ENCODE peak calls at places on chromosomes 7 and 10, in seven cellular contexts. H is SJSA1, M is bronchial epithelial cell, B is neuronal stem cell, S is colonic mucosa, T is Panc1, R is lower lobe of right lung. G is an unnamed sample.

GRCh38 chr7:30172451-30172850 is 37.7 kb downstream of the MTURN start:
- DNase-seq in T (no peak), B (no peak), R (no peak), S (no peak), H (no peak), M (peak; percentile 95), G (no peak)

GRCh38 chr10:62017141-62017870 is 115.8 kb downstream of the ARID5B start:
- DNase-seq in H (no peak), B (no peak), R (no peak), T (no peak), S (no peak), M (no peak), G (no peak)

GRCh38 chr7:106126170-106126938 is 14.2 kb upstream of the SYPL1 start:
- DNase-seq in T (peak; percentile 74), M (peak; percentile 82), H (peak; percentile 28), S (peak; percentile 33), R (no peak), B (no peak), G (no peak)

GRCh38 chr10:4174197-4174596 is 389.2 kb upstream of the KLF6 start:
- DNase-seq in S (no peak), R (no peak), H (no peak), M (no peak), B (no peak), T (no peak), G (peak; percentile 47)

GRCh38 chr10:71232089-71232998 is 20.0 kb downstream of the UNC5B start:
- DNase-seq in M (no peak), H (no peak), R (peak; percentile 78), S (no peak), B (no peak), T (no peak), G (peak; percentile 52)

GRCh38 chr10:92592761-92593552 is at the start of gene KIF11:
- DNase-seq in H (peak; percentile 94), M (peak; percentile 91), S (peak; percentile 99), R (peak; percentile 99), B (peak; percentile 92), T (peak; percentile 93), G (peak; percentile 99)

GRCh38 chr10:60290558-60290957 is 99.1 kb downstream of the ANK3 start:
- DNase-seq in S (no peak), H (no peak), B (no peak), R (no peak), M (no peak), T (no peak), G (no peak)

GRCh38 chr7:102169651-102170416 is 116.8 kb upstream of the SH2B2 start:
- DNase-seq in R (no peak), M (no peak), T (no peak), B (no peak), H (peak; percentile 59), S (no peak), G (no peak)

GRCh38 chr10:47370015-47370767 is 13.9 kb downstream of the ZNF488 start:
- DNase-seq in H (no peak), M (no peak), B (no peak), T (no peak), S (no peak), R (no peak), G (no peak)

GRCh38 chr7:158863611-158864506 is 7.5 kb downstream of the DYNC2I1 start:
- DNase-seq in B (no peak), T (no peak), H (peak; percentile 71), S (peak; percentile 77), M (peak; percentile 72), R (peak; percentile 89), G (peak; percentile 84)

GRCh38 chr7:5620459-5620881 is 161.0 kb downstream of the RNF216 start:
- DNase-seq in B (no peak), S (no peak), H (no peak), R (no peak), M (no peak), T (no peak), G (no peak)

GRCh38 chr10:28256776-28257175 is 46.1 kb downstream of the MPP7 start:
- DNase-seq in B (no peak), T (no peak), S (no peak), R (no peak), M (peak; percentile 95), H (no peak), G (no peak)

GRCh38 chr10:31069411-31069810 is 37.7 kb upstream of the ZNF438 start:
- DNase-seq in R (no peak), B (no peak), T (no peak), H (no peak), M (no peak), S (no peak), G (no peak)

GRCh38 chr10:28694530-28694929 is 17.2 kb downstream of the BAMBI start:
- DNase-seq in H (no peak), M (no peak), R (no peak), T (no peak), S (no peak), B (no peak), G (no peak)

GRCh38 chr10:69685802-69686585 is 55.9 kb downstream of the FAM241B start:
- DNase-seq in S (peak; percentile 34), R (peak; percentile 47), T (no peak), M (peak; percentile 25), H (no peak), B (no peak), G (peak; percentile 66)

GRCh38 chr7:66140924-66141323 is 26.3 kb downstream of the CRCP start:
- DNase-seq in B (no peak), S (peak; percentile 41), M (peak; percentile 69), R (peak; percentile 71), T (no peak), H (peak; percentile 34), G (no peak)

GRCh38 chr10:14602807-14603538 is 171.7 kb downstream of the FAM107B start:
- DNase-seq in S (no peak), M (no peak), T (no peak), H (peak; percentile 28), B (no peak), R (no peak), G (peak; percentile 42)

GRCh38 chr10:14606633-14607032 is 168.1 kb downstream of the FAM107B start:
- DNase-seq in T (no peak), M (no peak), S (no peak), B (no peak), R (no peak), H (no peak), G (no peak)

GRCh38 chr10:14603539-14604102 is 171.1 kb downstream of the FAM107B start:
- DNase-seq in B (no peak), S (peak; percentile 30), T (no peak), M (no peak), R (no peak), H (peak; percentile 37), G (no peak)

GRCh38 chr10:14604181-14605142 is 170.2 kb downstream of the FAM107B start:
- DNase-seq in T (no peak), S (peak; percentile 85), M (peak; percentile 20), H (peak; percentile 78), B (peak; percentile 78), R (peak; percentile 86), G (peak; percentile 90)

DNA sequence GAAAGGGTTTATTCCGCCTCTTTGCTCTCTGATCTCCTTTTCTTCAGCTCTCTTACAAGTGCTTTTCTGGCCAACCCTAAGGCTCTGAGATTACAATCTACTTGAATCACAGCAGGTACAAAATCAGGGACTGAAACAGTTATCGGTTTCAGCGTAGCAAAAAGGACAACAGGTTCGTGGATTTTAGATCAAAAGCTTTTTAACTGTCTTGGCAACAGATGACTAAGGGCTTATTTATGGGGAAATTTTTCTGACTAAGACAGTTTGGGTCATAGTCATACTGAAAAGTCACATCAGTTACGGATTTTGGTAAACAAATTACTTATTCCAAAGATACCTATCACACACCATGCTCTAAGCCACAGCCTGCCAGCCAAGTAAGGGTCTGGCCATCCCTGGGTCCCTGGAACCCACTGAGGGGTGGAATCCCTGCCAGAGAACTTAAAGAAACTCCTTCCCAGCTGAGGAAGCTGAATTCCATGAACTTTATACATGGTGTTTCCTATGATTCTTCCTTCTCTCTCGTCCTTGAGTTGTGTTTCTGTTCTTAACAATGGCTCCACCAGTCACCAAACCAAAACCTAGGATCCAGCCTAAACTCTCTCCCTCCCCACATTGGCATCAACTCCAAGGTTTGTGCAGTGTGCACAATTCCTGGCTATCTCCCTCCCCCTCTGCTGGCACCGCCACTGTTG is 169.3 kb downstream of the FAM107B start:
- DNase-seq in S (no peak), T (no peak), R (no peak), M (peak; percentile 90), H (peak; percentile 57), B (no peak), G (no peak)
- H3K4me3 ChIP-seq in S (no peak overlapping the region), T (peak overlapping the region; percentile 56), R (peak overlapping the region; percentile 67), M (no peak overlapping the region), H (peak overlapping the region; percentile 70), B (no peak overlapping the region), G (no peak overlapping the region)

DNA sequence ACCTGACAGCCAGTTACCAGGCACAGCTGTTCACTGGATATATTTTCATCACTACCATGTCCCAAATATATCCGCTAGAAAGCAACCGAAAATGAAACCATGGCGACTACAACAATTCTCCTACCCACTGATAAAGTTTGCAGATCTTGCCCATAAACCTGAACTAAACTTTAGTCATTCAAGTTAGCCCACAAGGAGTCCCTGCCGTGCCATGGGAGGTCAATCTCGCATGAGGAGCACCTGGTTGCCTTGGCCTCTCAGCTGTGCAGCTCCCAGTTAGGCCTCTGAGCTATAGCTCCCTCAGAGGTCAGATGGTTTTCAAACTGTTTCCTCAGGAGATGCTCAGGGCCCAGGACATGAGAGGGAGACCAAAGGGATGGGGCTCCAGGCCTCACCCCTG is 211.1 kb upstream of the RNF32 start:
- DNase-seq in M (no peak), B (no peak), S (no peak), H (no peak), T (no peak), R (no peak), G (no peak)
- H3K4me3 ChIP-seq in M (no peak overlapping the region), B (no peak overlapping the region), S (no peak overlapping the region), H (no peak overlapping the region), T (no peak overlapping the region), R (no peak overlapping the region), G (no peak overlapping the region)

DNA sequence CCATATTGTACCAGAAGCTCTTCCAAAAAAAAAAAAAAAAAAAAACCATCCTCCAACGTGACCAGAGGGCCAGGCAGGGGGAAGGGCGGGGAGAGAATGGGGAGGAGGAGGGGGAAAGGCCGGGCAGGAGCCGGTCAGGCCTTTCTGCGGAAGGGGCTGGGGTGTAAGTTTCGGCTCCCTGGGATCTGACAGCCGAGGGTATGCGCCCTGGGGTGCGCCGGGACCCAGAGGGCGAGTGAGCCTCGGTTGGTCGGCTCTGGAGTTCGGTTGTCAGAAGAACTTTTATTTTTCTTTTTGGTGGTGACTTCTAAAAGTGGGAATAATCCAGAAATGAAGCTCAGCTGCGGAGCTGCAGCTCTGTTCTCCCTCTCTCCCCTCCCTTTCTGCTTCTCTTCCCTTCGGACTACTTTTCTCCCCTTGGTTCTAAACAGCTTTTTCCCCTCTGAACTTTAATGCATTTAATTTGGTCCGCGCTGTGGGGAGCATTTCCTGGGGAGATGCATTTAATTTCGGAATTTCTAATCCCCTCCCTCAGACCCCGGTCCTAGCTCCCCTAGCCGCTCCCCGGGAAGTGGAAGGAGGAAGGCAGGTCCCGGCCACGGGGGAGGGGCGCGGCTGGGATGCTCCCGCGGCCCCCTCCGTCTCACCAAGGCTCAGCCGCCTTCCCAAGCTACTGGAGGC is 3.9 kb upstream of the PAX2 start:
- DNase-seq in B (no peak), S (no peak), R (no peak), T (no peak), M (no peak), H (no peak), G (no peak)
- H3K4me3 ChIP-seq in B (no peak overlapping the region), S (no peak overlapping the region), R (no peak overlapping the region), T (peak overlapping the region; percentile 67), M (no peak overlapping the region), H (no peak overlapping the region), G (no peak overlapping the region)

DNA sequence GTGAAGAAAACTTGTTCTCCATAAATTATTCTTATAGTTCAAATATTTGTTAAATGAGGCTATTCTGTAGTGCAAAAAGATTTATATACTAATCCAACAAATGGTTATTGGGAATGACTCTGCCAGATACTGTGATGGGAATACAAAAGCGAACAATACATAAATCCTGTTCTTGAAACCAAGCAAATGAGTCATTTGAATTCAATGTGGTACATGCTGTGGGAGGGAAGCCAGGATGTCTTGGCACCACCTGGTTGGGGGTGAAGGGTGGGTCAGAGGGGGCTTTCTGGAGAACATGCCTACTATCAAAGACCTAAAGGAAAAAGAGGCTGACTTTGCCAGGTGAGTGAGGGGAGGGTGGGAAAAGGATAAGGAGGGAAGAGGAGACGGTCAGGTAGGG is 594.2 kb downstream of the CALN1 start:
- DNase-seq in H (no peak), R (no peak), B (no peak), S (no peak), M (no peak), T (no peak), G (no peak)
- H3K4me3 ChIP-seq in H (no peak overlapping the region), R (no peak overlapping the region), B (no peak overlapping the region), S (no peak overlapping the region), M (no peak overlapping the region), T (no peak overlapping the region), G (no peak overlapping the region)

G was measured in mucosa of descending colon.